ENCODE peak calls at places on chromosomes 13 and 19, in seven cellular contexts. L is cardiac muscle cell, N is stomach, O is ascending aorta, S is HFFc6, W is RWPE1, R is GM12865. I is an unnamed sample.

GRCh38 chr19:45607071-45608029 is 5.3 kb upstream of the GPR4 start:
- DNase-seq in O (no peak), N (peak; percentile 80), L (peak; percentile 80), R (peak; percentile 52), S (peak; percentile 60), W (peak; percentile 36), I (peak; percentile 86)

GRCh38 chr13:33740134-33740538 is 77.8 kb upstream of the RFC3 start:
- DNase-seq in S (peak; percentile 53), O (no peak), L (peak; percentile 85), R (no peak), N (no peak), W (no peak), I (no peak)

GRCh38 chr19:56504581-56504980 is 3.1 kb upstream of the ZNF471 start:
- DNase-seq in N (no peak), S (peak; percentile 12), R (no peak), W (no peak), L (peak; percentile 60), O (no peak), I (no peak)

GRCh38 chr19:30227071-30227621 is 145.0 kb upstream of the ZNF536 start:
- DNase-seq in O (no peak), L (no peak), R (no peak), W (no peak), S (no peak), N (no peak), I (peak; percentile 44)

GRCh38 chr19:37988758-37989635 is 82.0 kb downstream of the SIPA1L3 start:
- DNase-seq in N (no peak), L (no peak), S (no peak), R (no peak), O (no peak), W (no peak), I (no peak)

GRCh38 chr13:99383511-99383921 is 76.3 kb upstream of the GPR183 start:
- DNase-seq in R (no peak), N (no peak), O (no peak), W (no peak), L (no peak), S (no peak), I (no peak)

GRCh38 chr19:3849092-3849491 is 19.7 kb downstream of the ZFR2 start:
- DNase-seq in S (no peak), N (peak; percentile 31), L (no peak), O (no peak), R (peak; percentile 64), W (peak; percentile 67), I (peak; percentile 37)

GRCh38 chr13:76860706-76861105 is 25.5 kb downstream of the KCTD12 start:
- DNase-seq in N (no peak), S (no peak), L (no peak), O (no peak), W (no peak), R (no peak), I (no peak)

GRCh38 chr19:15107056-15108010 is at the start of gene SYDE1:
- DNase-seq in L (peak; percentile 80), R (no peak), W (peak; percentile 63), S (no peak), O (no peak), N (no peak), I (peak; percentile 49)

GRCh38 chr13:30968734-30969335 is 36.4 kb downstream of the TEX26 start:
- DNase-seq in W (no peak), L (peak; percentile 74), R (no peak), O (no peak), S (no peak), N (no peak), I (no peak)

GRCh38 chr13:110306340-110306959 is 507 bp downstream of the COL4A1 start:
- DNase-seq in S (no peak), R (no peak), W (no peak), N (no peak), L (peak; percentile 65), O (no peak), I (peak; percentile 18)

GRCh38 chr13:109760372-109760771 is 26.0 kb downstream of the IRS2 start:
- DNase-seq in O (no peak), N (no peak), S (no peak), L (no peak), W (no peak), R (no peak), I (no peak)

GRCh38 chr19:31527443-31527842 is 178.2 kb upstream of the TSHZ3 start:
- DNase-seq in L (no peak), N (no peak), O (no peak), R (no peak), W (no peak), S (no peak), I (no peak)

GRCh38 chr13:22757530-22758120 is 423.2 kb upstream of the SGCG start:
- DNase-seq in L (peak; percentile 28), N (no peak), W (peak; percentile 12), O (no peak), R (no peak), S (no peak), I (no peak)

GRCh38 chr13:32837307-32837972 is 178.8 kb upstream of the KL start:
- DNase-seq in W (no peak), L (no peak), S (no peak), O (no peak), N (no peak), R (no peak), I (no peak)

GRCh38 chr19:13980340-13980739 is 25.8 kb downstream of the RFX1 start:
- DNase-seq in N (no peak), W (no peak), R (no peak), L (no peak), O (no peak), S (no peak), I (no peak)

GRCh38 chr19:35498984-35499383 is 8.7 kb upstream of the KRTDAP start:
- DNase-seq in O (no peak), R (no peak), N (no peak), S (no peak), L (no peak), W (no peak), I (no peak)

GRCh38 chr13:21364357-21364756 is 94.7 kb downstream of the ZDHHC20 start:
- DNase-seq in R (no peak), N (no peak), L (no peak), S (no peak), O (no peak), W (no peak), I (no peak)

GRCh38 chr13:105069106-105069505 is 1466.4 kb downstream of the EFNB2 start:
- DNase-seq in R (no peak), W (no peak), O (no peak), N (no peak), S (no peak), L (no peak), I (no peak)

GRCh38 chr13:105058517-105058916 is 1476.9 kb downstream of the EFNB2 start:
- DNase-seq in L (no peak), W (no peak), R (no peak), O (no peak), N (no peak), S (no peak), I (no peak)

GRCh38 chr13:105059786-105060185 is 1475.7 kb downstream of the EFNB2 start:
- DNase-seq in O (no peak), L (no peak), W (no peak), S (no peak), R (no peak), N (no peak), I (no peak)

DNA sequence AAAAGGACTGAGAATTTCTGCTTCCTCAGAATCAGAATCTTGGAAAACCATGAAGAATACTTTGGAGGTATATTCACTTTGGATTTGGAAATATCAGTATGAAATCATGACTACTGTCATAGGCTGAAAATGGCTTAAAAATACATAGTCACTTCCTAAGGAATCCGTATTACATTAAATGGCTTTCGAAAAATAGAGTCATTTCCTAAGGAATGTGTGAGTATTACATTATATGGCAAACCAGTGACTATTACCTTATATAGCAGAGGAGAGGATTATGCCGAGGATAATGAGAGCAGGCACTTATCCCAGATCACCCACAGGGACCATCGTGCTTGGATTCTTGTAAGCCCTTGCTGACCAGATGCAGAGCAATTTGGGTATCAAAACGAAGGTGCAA is 1471.8 kb downstream of the EFNB2 start:
- DNase-seq in W (no peak), R (no peak), N (no peak), S (no peak), O (no peak), L (no peak), I (no peak)
- TF ChIP-seq CTCF in W (no peak), R (no peak), N (no peak), S (no peak), O (no peak), L (no peak), I (no peak)

GRCh38 chr19:12873891-12874745 is 7.1 kb downstream of the DNASE2 start:
- DNase-seq in O (no peak), N (no peak), L (no peak), R (no peak), S (no peak), W (no peak), I (no peak)

GRCh38 chr19:12875086-12875485 is 6.2 kb downstream of the DNASE2 start:
- DNase-seq in S (no peak), W (no peak), N (no peak), L (no peak), R (no peak), O (no peak), I (no peak)

GRCh38 chr19:12871681-12872080 is 9.6 kb downstream of the DNASE2 start:
- DNase-seq in R (no peak), L (no peak), W (no peak), N (no peak), S (no peak), O (no peak), I (no peak)

GRCh38 chr19:12872255-12872654 is 9.0 kb downstream of the DNASE2 start:
- DNase-seq in L (no peak), S (no peak), W (no peak), N (no peak), R (peak; percentile 28), O (no peak), I (no peak)

GRCh38 chr19:12872941-12873890 is 8.0 kb downstream of the DNASE2 start:
- DNase-seq in S (peak; percentile 31), R (peak; percentile 58), N (peak; percentile 88), W (peak; percentile 94), O (no peak), L (peak; percentile 71), I (no peak)
- TF ChIP-seq CTCF in S (no peak), R (no peak), N (no peak), W (peak; percentile 21), O (no peak), L (peak; percentile 5), I (no peak)

GRCh38 chr13:94968040-94968756 is 255.9 kb upstream of the SOX21 start:
- DNase-seq in W (no peak), S (no peak), L (peak; percentile 7), N (no peak), O (no peak), R (no peak), I (peak; percentile 47)
- TF ChIP-seq CTCF in W (no peak), S (no peak), L (no peak), N (no peak), O (no peak), R (no peak), I (peak; percentile 15)

GRCh38 chr13:48746816-48747215 is 93.1 kb downstream of the CYSLTR2 start:
- DNase-seq in W (no peak), L (peak; percentile 32), S (no peak), O (no peak), R (no peak), N (no peak), I (no peak)

GRCh38 chr13:48749144-48749543 is 95.4 kb downstream of the CYSLTR2 start:
- DNase-seq in L (peak; percentile 34), N (no peak), S (peak; percentile 27), O (no peak), W (no peak), R (no peak), I (no peak)

GRCh38 chr13:48748681-48749080 is 95.0 kb downstream of the CYSLTR2 start:
- DNase-seq in R (no peak), L (no peak), S (no peak), N (no peak), O (no peak), W (no peak), I (no peak)

GRCh38 chr13:48749699-48750473 is 96.2 kb downstream of the CYSLTR2 start:
- DNase-seq in S (peak; percentile 96), N (peak; percentile 62), L (peak; percentile 95), O (peak; percentile 39), R (peak; percentile 89), W (peak; percentile 87), I (peak; percentile 61)

GRCh38 chr13:48750588-48751383 is 97.1 kb downstream of the CYSLTR2 start:
- DNase-seq in R (no peak), O (no peak), W (no peak), S (no peak), L (peak; percentile 75), N (no peak), I (no peak)
- TF ChIP-seq CTCF in R (no peak), O (no peak), W (no peak), S (no peak), L (peak; percentile 26), N (no peak), I (no peak)